ENCODE peak calls at places on chromosomes 12 and 14, in four cellular contexts. G is ELR, U is choroid plexus epithelial cell, W is gastrocnemius medialis. A is an unnamed sample.

GRCh38 chr14:53226553-53226952 is 73.4 kb upstream of the DDHD1 start:
- DNase-seq in U (peak), G (no peak), W (peak), A (no peak)

GRCh38 chr14:44640416-44640815 is 133.3 kb upstream of the FSCB start:
- DNase-seq in G (no peak), W (no peak), U (no peak), A (no peak)

GRCh38 chr12:15230137-15230536 is 8.9 kb upstream of the RERG start:
- DNase-seq in W (no peak), G (no peak), U (peak), A (no peak)

GRCh38 chr12:107488666-107489065 is 196.9 kb upstream of the PWP1 start:
- DNase-seq in G (no peak), U (peak), W (no peak), A (no peak)

GRCh38 chr12:13187399-13187798 is 9.1 kb upstream of the EMP1 start:
- DNase-seq in U (peak), W (no peak), G (peak), A (no peak)

GRCh38 chr14:59428581-59429012 is 36.6 kb downstream of the GPR135 start:
- DNase-seq in G (peak), U (peak), W (no peak), A (no peak)

GRCh38 chr12:57771271-57771872 is 533 bp downstream of the METTL1 start:
- DNase-seq in W (peak), U (peak), G (peak), A (no peak)

GRCh38 chr12:53595212-53595611 is 31.0 kb downstream of the ATF7 start:
- DNase-seq in G (no peak), U (no peak), W (no peak), A (no peak)

GRCh38 chr12:19388131-19388549 is 51.2 kb upstream of the AEBP2 start:
- DNase-seq in G (no peak), W (no peak), U (peak), A (no peak)

GRCh38 chr12:76945867-76946266 is 67.0 kb upstream of the CSRP2 start:
- DNase-seq in U (peak), W (no peak), G (peak), A (no peak)

GRCh38 chr14:38125484-38125912 is 82.2 kb upstream of the SSTR1 start:
- DNase-seq in G (no peak), U (no peak), W (no peak), A (no peak)

GRCh38 chr12:67891566-67891965 is 97.7 kb upstream of the IFNG-AS1 start:
- DNase-seq in U (no peak), W (no peak), G (no peak), A (no peak)

GRCh38 chr12:71756054-71756675 is 1.5 kb downstream of the RAB21 start:
- DNase-seq in G (peak), W (no peak), U (peak), A (no peak)

GRCh38 chr14:56794557-56795283 is 15.6 kb downstream of the OTX2 start:
- DNase-seq in G (no peak), W (no peak), U (no peak), A (no peak)

GRCh38 chr14:62303437-62303836 is 541.2 kb downstream of the SNAPC1 start:
- DNase-seq in U (no peak), W (no peak), G (no peak), A (no peak)

GRCh38 chr14:54330876-54331275 is 65.9 kb upstream of the CDKN3 start:
- DNase-seq in W (no peak), U (no peak), G (no peak), A (no peak)

GRCh38 chr12:13179159-13180074 is 17.1 kb upstream of the EMP1 start:
- DNase-seq in G (peak), W (no peak), U (no peak), A (no peak)

GRCh38 chr12:71476513-71476912 is 36.9 kb downstream of the LGR5 start:
- DNase-seq in W (peak), G (peak), U (peak), A (no peak)

GRCh38 chr12:124191024-124191359 is 103.9 kb upstream of the RFLNA start:
- DNase-seq in U (no peak), G (peak), W (no peak), A (no peak)

GRCh38 chr12:32036477-32037263 is 70.0 kb upstream of the BICD1 start:
- DNase-seq in G (peak), U (no peak), W (no peak), A (no peak)

GRCh38 chr12:6200266-6201198 is at the start of gene CD9:
- DNase-seq in G (peak), W (no peak), U (no peak), A (peak)

GRCh38 chr14:66477567-66477966 is 8.6 kb upstream of the CCDC196 start:
- DNase-seq in G (no peak), W (no peak), U (no peak), A (no peak)

GRCh38 chr14:73058923-73059311 is 583 bp downstream of the RBM25 start:
- DNase-seq in W (no peak), G (peak), U (peak), A (peak)

A was measured in caudate nucleus.